ENCODE peak calls at places on chromosomes 4 and X, in eight cellular contexts. D, S, J, F, P, K, N and I are unnamed samples.

GRCh38 chr4:103099691-103100392 is at the start of gene BDH2:
- DNase-seq in D (peak; percentile 92), S (no peak), J (peak; percentile 53), F (peak; percentile 88), P (peak; percentile 67), K (peak; percentile 97), N (peak; percentile 20), I (no peak)

GRCh38 chr4:141027421-141027820 is 105.8 kb downstream of the RNF150 start:
- DNase-seq in D (peak; percentile 53), S (no peak), J (no peak), F (no peak), P (no peak), K (no peak), N (no peak), I (no peak)

GRCh38 chr4:153205028-153205648 is 895 bp downstream of the TRIM2 start:
- DNase-seq in D (no peak), S (no peak), J (peak; percentile 34), F (no peak), P (no peak), K (no peak), N (no peak), I (no peak)

GRCh38 chrX:641671-642435 is 11.3 kb downstream of the SHOX start:
- DNase-seq in D (no peak), S (no peak), J (no peak), F (no peak), P (no peak), K (no peak), N (no peak), I (no peak)

GRCh38 chrX:154840856-154841255 is 6.4 kb upstream of the SMIM9 start:
- DNase-seq in D (peak; percentile 72), S (no peak), J (no peak), F (peak; percentile 15), P (no peak), K (peak; percentile 59), N (no peak), I (peak; percentile 48)

GRCh38 chr4:41363384-41363981 is 106.8 kb downstream of the UCHL1 start:
- DNase-seq in D (no peak), S (peak; percentile 42), J (no peak), F (no peak), P (peak; percentile 75), K (no peak), N (no peak), I (no peak)

GRCh38 chrX:18961686-18962085 is 22.2 kb downstream of the PHKA2 start:
- DNase-seq in D (no peak), S (no peak), J (no peak), F (no peak), P (no peak), K (peak; percentile 64), N (no peak), I (no peak)

GRCh38 chrX:21926527-21927278 is 13.8 kb upstream of the SMS start:
- DNase-seq in D (no peak), S (no peak), J (no peak), F (peak; percentile 78), P (no peak), K (no peak), N (no peak), I (peak; percentile 70)

GRCh38 chrX:40152706-40153334 is 55.1 kb upstream of the BCOR start:
- DNase-seq in D (no peak), S (peak; percentile 81), J (peak; percentile 71), F (no peak), P (peak; percentile 85), K (peak; percentile 18), N (peak; percentile 30), I (no peak)

GRCh38 chr4:101127176-101127790 is 220.0 kb downstream of the PPP3CA start:
- DNase-seq in D (peak; percentile 73), S (no peak), J (no peak), F (no peak), P (no peak), K (no peak), N (no peak), I (no peak)